ENCODE peak calls at places on chromosomes 11 and 22, in six cellular contexts. Q is AG04450, M is GM06990, R is fibroblast of mammary gland, X is spleen, C is osteocyte. F is an unnamed sample.

GRCh38 chr11:393219-394033 is 583 bp upstream of the PKP3 start:
- DNase-seq in M (no peak), C (no peak), R (peak; percentile 77), X (no peak), Q (peak; percentile 42), F (no peak)

GRCh38 chr11:46307785-46308341 is 30.4 kb downstream of the CREB3L1 start:
- DNase-seq in C (no peak), Q (no peak), X (no peak), R (no peak), M (no peak), F (no peak)

GRCh38 chr11:16750417-16750816 is 12.0 kb downstream of the C11orf58 start:
- DNase-seq in X (no peak), R (no peak), M (no peak), C (no peak), Q (no peak), F (no peak)

GRCh38 chr22:34036936-34037335 is 116.7 kb upstream of the LARGE1 start:
- DNase-seq in Q (no peak), C (no peak), M (no peak), R (no peak), X (no peak), F (no peak)

GRCh38 chr11:833849-834311 is 1.1 kb downstream of the CD151 start:
- DNase-seq in Q (no peak), X (no peak), R (no peak), C (no peak), M (no peak), F (no peak)

GRCh38 chr11:116360542-116360941 is 412.2 kb downstream of the BUD13 start:
- DNase-seq in Q (no peak), M (no peak), C (no peak), X (no peak), R (no peak), F (no peak)

GRCh38 chr11:71139516-71140205 is 112.7 kb downstream of the SHANK2 start:
- DNase-seq in X (peak; percentile 62), R (peak; percentile 21), Q (no peak), M (no peak), C (no peak), F (no peak)

GRCh38 chr22:45680932-45681700 is 9.5 kb downstream of the ATXN10 start:
- DNase-seq in M (no peak), X (no peak), C (no peak), R (peak; percentile 79), Q (peak; percentile 59), F (no peak)

GRCh38 chr11:26837154-26837553 is 115.3 kb upstream of the SLC5A12 start:
- DNase-seq in C (no peak), X (no peak), Q (no peak), R (no peak), M (no peak), F (no peak)

GRCh38 chr11:45091563-45092392 is 54.7 kb upstream of the PRDM11 start:
- DNase-seq in M (no peak), C (no peak), Q (no peak), X (peak; percentile 74), R (peak; percentile 29), F (no peak)

GRCh38 chr11:27282806-27283205 is 80.2 kb downstream of the CCDC34 start:
- DNase-seq in M (no peak), Q (no peak), R (no peak), C (no peak), X (no peak), F (no peak)

GRCh38 chr11:107370390-107370789 is 87.2 kb downstream of the CWF19L2 start:
- DNase-seq in Q (peak; percentile 1), M (no peak), X (no peak), C (no peak), R (peak; percentile 36), F (no peak)

GRCh38 chr11:75968021-75968685 is 153.1 kb downstream of the UVRAG start:
- DNase-seq in C (no peak), M (no peak), Q (no peak), R (peak; percentile 70), X (no peak), F (no peak)

GRCh38 chr22:38788417-38788816 is 5.5 kb downstream of the DNAL4 start:
- DNase-seq in R (peak; percentile 92), X (no peak), M (no peak), Q (peak; percentile 72), C (no peak), F (no peak)

GRCh38 chr11:131977854-131978253 is 607.4 kb downstream of the NTM start:
- DNase-seq in R (peak; percentile 19), X (no peak), M (no peak), Q (peak; percentile 43), C (no peak), F (no peak)

GRCh38 chr11:22879615-22880014 is 19.3 kb upstream of the CCDC179 start:
- DNase-seq in Q (no peak), M (no peak), R (no peak), C (no peak), X (no peak), F (no peak)

GRCh38 chr11:58574851-58575250 is 805 bp downstream of the LPXN start:
- DNase-seq in Q (no peak), C (no peak), X (no peak), R (peak; percentile 85), M (no peak), F (no peak)

GRCh38 chr11:103202048-103202651 is 92.9 kb downstream of the DYNC2H1 start:
- DNase-seq in R (peak; percentile 61), M (no peak), X (no peak), C (no peak), Q (peak; percentile 11), F (no peak)

DNA sequence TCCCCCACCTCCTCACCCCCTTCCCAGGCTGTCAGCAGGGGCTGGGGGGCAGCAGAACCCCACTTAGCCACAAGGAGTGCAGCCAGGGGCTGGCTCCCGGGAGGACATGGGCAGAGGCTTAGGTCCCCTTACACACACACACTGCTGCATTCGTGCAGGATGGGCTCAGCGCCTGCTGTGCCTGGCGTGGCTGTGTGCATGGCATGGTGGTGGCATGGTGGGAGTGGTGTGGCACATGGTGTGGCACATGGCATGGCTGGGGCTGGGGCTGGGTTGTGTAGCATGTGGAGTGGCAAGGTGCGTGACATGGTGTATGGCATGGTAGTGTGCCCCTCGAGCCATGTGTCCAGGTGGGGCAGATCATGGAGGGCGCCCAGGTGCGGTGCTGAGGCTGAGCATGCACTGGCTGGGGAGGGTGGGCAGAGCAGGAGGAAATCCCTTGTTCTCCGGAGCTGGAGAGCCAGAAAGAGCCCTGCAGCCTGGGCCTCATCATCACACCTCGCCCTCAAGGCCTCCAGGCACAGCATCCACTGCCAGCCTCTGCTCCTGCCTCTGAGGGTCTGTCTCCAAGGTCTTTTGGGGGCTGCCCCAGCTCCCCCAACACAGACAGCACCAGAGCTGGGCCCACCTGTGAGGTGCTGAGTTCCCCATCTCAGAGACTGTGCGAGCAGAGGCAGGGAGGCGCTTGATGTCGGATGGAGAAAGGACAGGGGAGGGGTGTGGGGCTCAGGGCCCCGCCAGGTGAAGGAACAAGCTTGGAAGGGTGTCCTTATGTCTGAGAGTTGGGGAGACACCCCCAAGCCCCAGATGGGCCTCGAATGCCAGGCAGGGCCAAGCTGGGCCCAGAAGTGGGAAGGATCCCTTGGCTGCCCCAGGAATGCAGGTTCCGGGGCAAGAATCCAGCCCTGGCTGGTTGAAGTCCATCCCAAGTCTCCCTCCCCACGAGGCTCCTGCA is 51.4 kb downstream of the CDKN1C start:
- DNase-seq in X (no peak), C (no peak), Q (no peak), R (no peak), M (no peak), F (no peak)
- TF ChIP-seq CTCF in X (no peak), C (no peak), Q (no peak), R (no peak), M (no peak), F (no peak)

GRCh38 chr22:27625769-27626674 is 175.5 kb downstream of the MN1 start:
- DNase-seq in C (no peak), M (no peak), Q (no peak), R (peak; percentile 31), X (no peak), F (peak; percentile 30)

GRCh38 chr22:27627901-27628300 is 173.7 kb downstream of the MN1 start:
- DNase-seq in X (no peak), Q (no peak), C (no peak), R (no peak), M (no peak), F (no peak)

GRCh38 chr22:27626675-27627443 is 174.7 kb downstream of the MN1 start:
- DNase-seq in X (no peak), R (no peak), Q (no peak), M (no peak), C (no peak), F (peak; percentile 30)

GRCh38 chr22:27628341-27628740 is 173.2 kb downstream of the MN1 start:
- DNase-seq in C (no peak), M (no peak), R (no peak), Q (no peak), X (no peak), F (no peak)

GRCh38 chr22:27627444-27627833 is 174.1 kb downstream of the MN1 start:
- DNase-seq in M (no peak), Q (no peak), R (peak; percentile 6), X (no peak), C (no peak), F (peak; percentile 44)
- TF ChIP-seq CTCF in M (no peak), Q (peak; percentile 24), R (no peak), X (no peak), C (no peak), F (peak; percentile 24)

DNA sequence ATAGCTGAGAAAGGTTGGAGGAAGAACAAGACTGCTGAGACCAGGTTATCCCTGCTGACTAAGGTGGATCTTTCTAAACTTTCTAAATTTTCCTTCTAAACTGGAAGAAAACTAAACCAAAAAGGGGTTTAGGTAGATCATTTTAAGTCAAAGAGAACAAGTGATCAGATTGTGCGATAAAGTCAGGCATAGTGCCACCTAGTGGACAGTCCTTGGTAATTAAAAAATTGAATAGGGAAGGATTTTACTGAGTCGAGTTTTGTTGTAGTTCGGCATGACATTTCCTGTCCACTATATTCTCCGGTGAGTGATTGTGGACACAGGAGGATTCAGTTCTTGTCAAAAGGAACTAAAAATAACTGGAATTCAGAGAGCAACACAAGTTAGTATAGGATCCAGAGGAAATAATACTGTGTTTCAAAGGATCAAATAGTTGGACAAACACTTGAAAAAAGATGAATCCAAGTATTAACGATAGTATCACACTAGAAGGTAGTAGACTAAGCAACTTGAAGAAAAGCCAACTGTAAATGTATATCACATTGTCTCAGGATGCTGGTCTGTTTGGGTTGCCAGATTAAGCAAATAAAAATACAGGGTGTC is 1236.4 kb downstream of the FAM181B start:
- DNase-seq in R (peak; percentile 40), M (peak; percentile 3), C (no peak), X (no peak), Q (peak; percentile 1), F (no peak)
- TF ChIP-seq CTCF in R (peak; percentile 55), M (peak; percentile 63), C (peak; percentile 69), X (peak; percentile 55), Q (peak; percentile 65), F (peak; percentile 85)

DNA sequence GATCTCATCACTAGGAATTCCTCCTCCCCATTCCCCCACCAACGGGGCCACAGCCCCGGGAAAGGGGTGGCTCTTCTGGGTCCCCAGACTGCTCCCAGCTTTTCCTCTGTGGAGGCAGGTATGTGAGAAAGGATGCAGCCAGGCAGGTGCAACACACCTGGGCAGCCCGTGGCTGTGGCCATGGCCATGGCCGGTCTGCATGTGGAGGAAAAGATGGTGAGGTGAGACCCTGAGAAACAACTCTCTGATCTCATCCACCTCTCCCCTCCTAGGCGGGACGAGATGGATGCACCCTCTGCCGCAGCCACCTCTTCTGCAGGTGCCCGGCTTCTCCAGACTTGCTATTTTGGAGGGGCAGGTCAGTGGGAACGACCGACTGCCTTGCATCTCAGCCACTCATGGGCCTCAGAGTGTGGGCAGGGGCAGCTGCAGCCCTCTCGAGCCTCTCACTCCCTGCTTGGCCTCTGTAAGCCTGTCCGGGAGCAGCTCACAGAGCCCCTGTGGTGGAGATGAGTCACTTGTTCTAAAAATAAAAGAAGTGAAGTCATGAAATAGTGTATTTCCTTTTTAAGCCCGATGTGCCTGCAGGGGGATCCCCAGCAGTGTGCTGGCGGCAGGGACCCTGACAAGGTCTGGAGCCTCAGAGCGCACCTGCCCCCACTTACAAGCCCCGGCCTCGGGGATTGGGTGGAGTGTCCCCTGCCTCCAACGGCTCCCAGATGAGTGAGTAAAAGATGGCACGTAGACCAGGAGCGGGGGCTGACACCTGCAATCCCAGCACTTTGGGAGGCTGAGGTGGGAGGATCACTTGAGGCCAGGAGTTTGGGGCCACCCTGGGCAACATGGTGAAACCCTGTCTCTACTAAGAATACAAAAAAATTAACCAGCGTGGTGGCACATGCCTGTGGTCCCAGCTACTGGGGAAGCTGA is 10.7 kb downstream of the SMIM38 start:
- DNase-seq in M (peak; percentile 83), Q (peak; percentile 71), R (peak; percentile 75), C (no peak), X (peak; percentile 62), F (peak; percentile 76)
- TF ChIP-seq CTCF in M (no peak), Q (peak; percentile 43), R (peak; percentile 21), C (peak; percentile 45), X (no peak), F (peak; percentile 74)